ENCODE peak calls at places on chromosome 3, in five cellular contexts. Z, S, K, N and Q are unnamed samples.

GRCh38 chr3:187706966-187707365 is 4.6 kb upstream of the RTP2 start:
- DNase-seq in N (no peak), K (no peak), Z (no peak), S (no peak), Q (no peak)

GRCh38 chr3:71721721-71722157 is 3.5 kb downstream of the EIF4E3 start:
- DNase-seq in Z (no peak), K (no peak), N (no peak), S (no peak), Q (peak; percentile 45)

GRCh38 chr3:52528596-52529375 is 4.9 kb downstream of the NT5DC2 start:
- DNase-seq in N (peak; percentile 11), S (no peak), Z (peak; percentile 66), K (peak; percentile 45), Q (no peak)

GRCh38 chr3:122957707-122958210 is 69.8 kb downstream of the SEMA5B start:
- DNase-seq in K (no peak), N (no peak), S (no peak), Z (no peak), Q (no peak)

GRCh38 chr3:127730666-127731294 is 58.0 kb downstream of the ABTB1 start:
- DNase-seq in S (no peak), N (no peak), Z (no peak), K (no peak), Q (no peak)

GRCh38 chr3:104101736-104102135 is 1265.0 kb upstream of the ALCAM start:
- DNase-seq in Z (no peak), K (no peak), S (no peak), N (no peak), Q (no peak)

GRCh38 chr3:143736205-143736604 is 112.1 kb downstream of the SLC9A9 start:
- DNase-seq in Z (no peak), S (no peak), K (no peak), N (no peak), Q (no peak)

GRCh38 chr3:143843607-143844006 is 4.7 kb downstream of the SLC9A9 start:
- DNase-seq in Z (no peak), N (no peak), K (no peak), S (no peak), Q (no peak)

GRCh38 chr3:37526511-37526910 is 335.2 kb upstream of the CTDSPL start:
- DNase-seq in S (no peak), N (no peak), K (no peak), Z (peak; percentile 89), Q (no peak)

DNA sequence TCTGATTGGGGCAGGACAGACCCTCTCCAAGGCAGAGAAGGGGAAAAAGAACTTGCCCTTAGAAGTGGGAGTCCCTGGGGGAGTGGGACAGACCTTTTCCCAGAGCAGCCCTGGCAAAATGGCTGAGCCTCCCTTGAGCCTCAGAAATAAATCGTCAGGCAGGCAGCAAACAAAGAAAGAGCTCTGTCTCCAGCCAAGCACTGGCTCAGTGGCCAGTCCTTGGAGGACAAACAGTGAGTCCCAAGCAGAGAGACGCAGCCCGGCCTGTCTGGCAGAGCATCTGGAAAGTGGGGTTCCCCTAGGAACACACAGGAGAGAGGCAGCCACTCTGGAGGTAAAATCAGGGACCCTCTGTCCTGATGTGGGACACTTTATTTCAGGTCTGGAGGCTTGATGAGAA is 1.8 kb downstream of the SLC6A1 start:
- DNase-seq in N (no peak), Z (no peak), S (no peak), K (no peak), Q (no peak)
- H3K27me3 ChIP-seq in N (peaks cover 28% of the 10 kb centered on the region), Z (peaks cover 37% of the 10 kb centered on the region), S (peaks cover 63% of the 10 kb centered on the region), K (peaks cover 62% of the 10 kb centered on the region), Q (peaks cover 53% of the 10 kb centered on the region)

GRCh38 chr3:136074546-136074945 is 109.0 kb downstream of the PPP2R3A start:
- DNase-seq in S (no peak), N (no peak), K (no peak), Z (no peak), Q (no peak)

GRCh38 chr3:136070334-136070733 is 104.8 kb downstream of the PPP2R3A start:
- DNase-seq in K (no peak), S (peak; percentile 65), N (no peak), Z (no peak), Q (no peak)

GRCh38 chr3:136068708-136069107 is 103.2 kb downstream of the PPP2R3A start:
- DNase-seq in K (no peak), Z (no peak), S (no peak), N (no peak), Q (no peak)

GRCh38 chr3:136069933-136070332 is 104.4 kb downstream of the PPP2R3A start:
- DNase-seq in Z (no peak), N (no peak), K (no peak), S (no peak), Q (no peak)

GRCh38 chr3:136070953-136071949 is 105.7 kb downstream of the PPP2R3A start:
- DNase-seq in N (no peak), S (peak; percentile 18), Z (no peak), K (peak; percentile 49), Q (no peak)
- TF ChIP-seq CTCF in N (no peak), S (no peak), Z (no peak), K (no peak), Q (no peak)

DNA sequence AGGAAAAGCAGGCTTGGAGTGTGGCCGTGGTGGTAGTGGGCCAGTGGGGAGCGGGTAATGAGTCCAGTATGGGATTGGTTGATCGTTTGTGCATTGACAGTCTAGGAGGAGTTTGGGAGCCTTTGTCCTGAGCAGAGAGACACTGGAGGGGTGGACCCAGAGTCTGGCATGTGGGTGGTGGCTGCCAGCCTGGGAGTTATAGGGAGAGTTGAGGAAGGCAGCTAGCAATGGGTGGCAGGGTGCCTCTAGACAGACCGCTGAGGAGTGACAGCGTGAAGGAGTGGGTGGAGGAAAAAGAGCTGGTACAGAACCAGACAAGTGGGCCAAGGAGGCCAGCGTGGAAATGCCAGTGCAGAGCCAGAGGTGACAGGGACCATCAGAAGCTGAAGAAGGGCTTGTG is 1.9 kb upstream of the CCK start:
- DNase-seq in K (no peak), N (no peak), Z (no peak), S (no peak), Q (no peak)
- H3K27me3 ChIP-seq in K (peaks cover 31% of the 10 kb centered on the region), N (peaks cover 24% of the 10 kb centered on the region), Z (peaks cover 35% of the 10 kb centered on the region), S (peaks cover 37% of the 10 kb centered on the region), Q (peaks cover 64% of the 10 kb centered on the region)

GRCh38 chr3:190853464-190853863 is 9.0 kb downstream of the GMNC start:
- DNase-seq in Z (no peak), N (no peak), S (no peak), K (no peak), Q (no peak)
- TF ChIP-seq CTCF in Z (no peak), N (no peak), S (no peak), K (no peak), Q (no peak)

GRCh38 chr3:169668081-169668956 is 4.8 kb upstream of the MECOM start:
- DNase-seq in Z (no peak), K (peak; percentile 80), S (no peak), N (peak; percentile 30), Q (no peak)

GRCh38 chr3:169667380-169667671 is 3.8 kb upstream of the MECOM start:
- DNase-seq in N (no peak), S (no peak), Z (no peak), K (no peak), Q (no peak)

GRCh38 chr3:169669816-169670215 is 6.3 kb upstream of the MECOM start:
- DNase-seq in N (no peak), K (no peak), S (no peak), Z (no peak), Q (no peak)

GRCh38 chr3:169667710-169668080 is 4.2 kb upstream of the MECOM start:
- DNase-seq in K (no peak), Z (no peak), S (no peak), N (no peak), Q (no peak)

GRCh38 chr3:169668957-169669681 is 5.6 kb upstream of the MECOM start:
- DNase-seq in Z (peak; percentile 70), S (peak; percentile 38), K (peak; percentile 93), N (peak; percentile 70), Q (no peak)
- H3K27me3 ChIP-seq in Z (peaks cover 98% of the 10 kb centered on the region), S (peaks cover 53% of the 10 kb centered on the region), K (peaks cover 69% of the 10 kb centered on the region), N (peaks cover 51% of the 10 kb centered on the region), Q (peaks cover 88% of the 10 kb centered on the region)

GRCh38 chr3:12495749-12496452 is 11.6 kb downstream of the TSEN2 start:
- DNase-seq in K (peak; percentile 74), Z (no peak), N (no peak), S (no peak), Q (no peak)
- TF ChIP-seq CTCF in K (peak; percentile 72), Z (no peak), N (peak; percentile 36), S (peak; percentile 49), Q (no peak)

GRCh38 chr3:148319960-148320359 is 377.7 kb upstream of the AGTR1 start:
- DNase-seq in Z (no peak), K (no peak), S (no peak), N (no peak), Q (no peak)

GRCh38 chr3:148318240-148318639 is 379.5 kb upstream of the AGTR1 start:
- DNase-seq in S (no peak), N (no peak), K (no peak), Z (no peak), Q (no peak)

GRCh38 chr3:148315756-148316155 is 381.9 kb upstream of the AGTR1 start:
- DNase-seq in N (no peak), K (no peak), Z (no peak), S (peak; percentile 13), Q (no peak)

DNA sequence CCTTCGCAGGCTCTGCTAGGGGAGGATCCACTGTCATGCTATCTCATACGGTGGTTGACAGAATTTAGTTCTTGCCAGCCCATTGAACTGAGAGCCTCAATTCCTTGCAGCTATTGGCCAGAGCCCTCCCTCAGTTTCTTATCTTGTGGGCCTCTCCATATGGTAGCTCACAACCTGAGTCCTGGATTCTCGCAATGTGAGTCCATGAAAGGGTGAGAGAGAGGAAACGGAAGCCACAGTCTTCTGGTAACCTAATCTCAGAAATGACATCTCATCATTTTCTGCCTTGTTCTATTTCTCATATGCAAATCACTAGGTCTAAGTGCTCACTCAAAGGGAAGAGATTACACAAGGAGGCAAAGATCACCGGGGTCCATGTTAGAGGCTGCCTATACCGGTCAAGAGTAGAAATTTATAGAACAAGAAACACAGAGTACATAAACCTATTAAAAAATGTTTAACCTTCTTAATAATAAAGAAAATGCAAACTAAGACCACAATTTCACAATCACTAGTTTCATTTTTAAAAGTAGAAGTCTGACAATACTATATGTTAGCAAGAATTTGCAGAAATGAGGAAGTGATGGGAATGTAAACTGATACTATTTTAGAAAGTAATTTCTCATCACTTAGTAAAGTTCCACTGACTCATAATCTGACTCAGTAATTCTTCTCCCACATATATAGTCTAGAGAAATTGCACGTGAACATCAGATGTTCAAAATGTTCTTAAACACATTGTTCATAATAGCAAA is 378.4 kb upstream of the AGTR1 start:
- DNase-seq in Z (no peak), N (no peak), S (peak; percentile 29), K (no peak), Q (no peak)
- H3K27me3 ChIP-seq in Z (no peaks in the 10 kb centered on the region), N (no peaks in the 10 kb centered on the region), S (no peaks in the 10 kb centered on the region), K (no peaks in the 10 kb centered on the region), Q (no peaks in the 10 kb centered on the region)

DNA sequence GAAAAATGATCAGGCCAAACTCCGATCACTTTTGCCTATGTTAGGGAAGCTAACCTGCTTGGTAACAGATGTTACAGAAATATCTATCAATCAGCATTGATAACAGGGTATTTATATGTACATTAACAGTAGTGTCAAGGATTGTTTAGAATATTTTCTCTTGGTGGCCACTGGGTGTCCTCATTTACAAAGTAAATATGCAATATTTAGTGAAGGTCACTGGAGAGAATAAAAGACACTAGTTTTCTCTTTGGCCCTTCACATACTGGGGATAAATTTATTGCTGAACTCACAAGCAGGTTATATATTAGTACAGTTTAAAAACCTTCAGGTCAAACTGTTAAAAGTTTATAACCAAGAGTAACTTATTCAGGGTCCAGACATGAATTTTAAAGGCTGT is 69.0 kb downstream of the TIGIT start:
- DNase-seq in K (no peak), Z (no peak), N (no peak), S (no peak), Q (no peak)
- TF ChIP-seq CTCF in K (peak; percentile 67), Z (peak; percentile 34), N (peak; percentile 3), S (no peak), Q (peak; percentile 35)